ENCODE peak calls at places on chromosomes 16 and 17, in four cellular contexts. I is GM04503, M is iPS DF 6.9, N is activated T-cell treated with anti-CD3 and anti-CD28 coated beads for 1 hour. Q is an unnamed sample.

GRCh38 chr17:47999612-48000011 is 28.7 kb downstream of the CDK5RAP3 start:
- DNase-seq in I (no peak), M (no peak), N (no peak), Q (no peak)

GRCh38 chr16:57500578-57501111 is 14.4 kb upstream of the DOK4 start:
- DNase-seq in I (no peak), M (no peak), N (no peak), Q (no peak)

GRCh38 chr17:1379930-1380313 is 20.1 kb downstream of the YWHAE start:
- DNase-seq in I (no peak), M (no peak), N (no peak), Q (no peak)

GRCh38 chr17:65163990-65164495 is 26.9 kb downstream of the RGS9 start:
- DNase-seq in I (no peak), M (no peak), N (peak; percentile 6), Q (peak; percentile 34)

GRCh38 chr16:56617212-56618085 is 8.1 kb upstream of the MT1E start:
- DNase-seq in I (no peak), M (no peak), N (peak; percentile 40), Q (no peak)

GRCh38 chr16:27816561-27816960 is 247.0 kb downstream of the GSG1L start:
- DNase-seq in I (no peak), M (no peak), N (no peak), Q (no peak)

GRCh38 chr16:66503030-66503429 is 46.9 kb downstream of the TK2 start:
- DNase-seq in I (no peak), M (no peak), N (no peak), Q (no peak)

GRCh38 chr16:29820730-29821662 is 734 bp downstream of the MVP start:
- DNase-seq in I (no peak), M (no peak), N (no peak), Q (peak; percentile 39)

GRCh38 chr17:82863941-82864720 is 24.3 kb upstream of the ZNF750 start:
- DNase-seq in I (peak; percentile 55), M (no peak), N (peak; percentile 68), Q (peak; percentile 91)

GRCh38 chr17:41695954-41696720 is 7.5 kb downstream of the EIF1 start:
- DNase-seq in I (no peak), M (no peak), N (peak; percentile 81), Q (peak; percentile 72)

GRCh38 chr17:40497704-40498103 is 3.7 kb downstream of the TNS4 start:
- DNase-seq in I (no peak), M (no peak), N (no peak), Q (no peak)

GRCh38 chr16:85419503-85420408 is 193.4 kb upstream of the GSE1 start:
- DNase-seq in I (no peak), M (no peak), N (no peak), Q (no peak)

GRCh38 chr17:81346090-81346907 is 49.0 kb upstream of the BAHCC1 start:
- DNase-seq in I (peak; percentile 63), M (no peak), N (peak; percentile 93), Q (peak; percentile 92)

GRCh38 chr17:72422505-72423285 is 301.9 kb downstream of the SOX9 start:
- DNase-seq in I (peak; percentile 81), M (no peak), N (no peak), Q (no peak)

GRCh38 chr17:44543213-44543904 is 13.9 kb upstream of the FZD2 start:
- DNase-seq in I (peak; percentile 88), M (no peak), N (no peak), Q (no peak)

GRCh38 chr17:74429604-74430384 is 2.1 kb upstream of the GPRC5C start:
- DNase-seq in I (no peak), M (no peak), N (no peak), Q (no peak)

GRCh38 chr16:49121636-49122035 is 160.0 kb downstream of the CBLN1 start:
- DNase-seq in I (no peak), M (no peak), N (no peak), Q (no peak)

GRCh38 chr16:608019-608418 is 18.2 kb downstream of the RAB40C start:
- DNase-seq in I (no peak), M (no peak), N (no peak), Q (no peak)

GRCh38 chr17:40490289-40490853 is 11.1 kb downstream of the TNS4 start:
- DNase-seq in I (no peak), M (no peak), N (peak; percentile 10), Q (no peak)

GRCh38 chr17:4556996-4557395 is 1.8 kb upstream of the MYBBP1A start:
- DNase-seq in I (no peak), M (no peak), N (no peak), Q (no peak)

GRCh38 chr16:12317121-12317810 is 340.7 kb downstream of the SNX29 start:
- DNase-seq in I (no peak), M (no peak), N (no peak), Q (no peak)

GRCh38 chr17:55116440-55116914 is 147.9 kb downstream of the STXBP4 start:
- DNase-seq in I (no peak), M (no peak), N (no peak), Q (no peak)

GRCh38 chr17:68738044-68738443 is 136.9 kb upstream of the FAM20A start:
- DNase-seq in I (no peak), M (no peak), N (no peak), Q (no peak)

GRCh38 chr16:89822188-89823086 is 5.8 kb upstream of the SPIRE2 start:
- DNase-seq in I (no peak), M (no peak), N (no peak), Q (no peak)

GRCh38 chr16:88805887-88806393 is 2.4 kb downstream of the CDT1 start:
- DNase-seq in I (no peak), M (no peak), N (no peak), Q (no peak)

GRCh38 chr16:35352431-35352830 is 1893.0 kb downstream of the TP53TG3F start:
- DNase-seq in I (no peak), M (no peak), N (no peak), Q (no peak)

GRCh38 chr17:5077781-5078105 is 524 bp upstream of the ZFP3 start:
- DNase-seq in I (no peak), M (no peak), N (no peak), Q (no peak)

GRCh38 chr16:50302472-50303005 is 36.2 kb downstream of the ADCY7 start:
- DNase-seq in I (no peak), M (no peak), N (no peak), Q (no peak)

GRCh38 chr16:2975161-2975795 is 5.0 kb downstream of the PKMYT1 start:
- DNase-seq in I (no peak), M (no peak), N (no peak), Q (no peak)

GRCh38 chr16:50702725-50703124 is 9.3 kb downstream of the NOD2 start:
- DNase-seq in I (no peak), M (no peak), N (no peak), Q (no peak)

GRCh38 chr17:68445671-68446070 is 11.6 kb downstream of the WIPI1 start:
- DNase-seq in I (no peak), M (no peak), N (no peak), Q (no peak)

GRCh38 chr17:28524476-28525415 is 18.6 kb downstream of the FOXN1 start:
- DNase-seq in I (peak; percentile 39), M (no peak), N (no peak), Q (no peak)

GRCh38 chr16:2854700-2855309 is 3.2 kb downstream of the PRSS22 start:
- DNase-seq in I (no peak), M (no peak), N (no peak), Q (no peak)

GRCh38 chr16:47777191-47777590 is 316.1 kb downstream of the PHKB start:
- DNase-seq in I (no peak), M (no peak), N (no peak), Q (no peak)

GRCh38 chr16:1310832-1311200 is 1.4 kb downstream of the UBE2I start:
- DNase-seq in I (no peak), M (no peak), N (no peak), Q (peak; percentile 15)

GRCh38 chr16:87263418-87264052 is 53.7 kb downstream of the C16orf95 start:
- DNase-seq in I (no peak), M (no peak), N (no peak), Q (no peak)

GRCh38 chr17:1783271-1783670 is 21.4 kb downstream of the SERPINF1 start:
- DNase-seq in I (no peak), M (no peak), N (no peak), Q (no peak)

GRCh38 chr17:13750783-13751484 is 149.2 kb upstream of the HS3ST3A1 start:
- DNase-seq in I (no peak), M (peak; percentile 43), N (no peak), Q (no peak)

GRCh38 chr16:83224642-83225041 is 583.1 kb upstream of the HSBP1 start:
- DNase-seq in I (no peak), M (no peak), N (no peak), Q (no peak)